ENCODE peak calls at places on chromosomes 5 and 9, in eight cellular contexts. P is astrocyte of the spinal cord; K is activated CD4-positive, alpha-beta T cell treated with anti-CD3 and anti-CD28 coated beads for 48 hours; D is endothelial cell; M is stimulated activated CD4-positive, alpha-beta T cell treated with anti-CD3 and anti-CD28 coated beads, Interleukin-12 subunit alpha, Interleukin-12 subunit beta, amount 100 ng/mL, for 48 hours; X is mucosa of descending colon; Z is NCI-H2029; H is stimulated activated CD8-positive, alpha-beta memory T cell treated with anti-CD3 and anti-CD28 coated beads, Interleukin-15, amount 100 ng/mL, for 1 hour. T is an unnamed sample.

GRCh38 chr9:78882501-78882900 is 585.6 kb downstream of the PSAT1 start:
- DNase-seq in P (no peak), K (no peak), D (no peak), M (no peak), X (no peak), Z (no peak), H (no peak), T (no peak)

GRCh38 chr9:89475891-89476440 is 21.9 kb downstream of the SEMA4D start:
- DNase-seq in P (no peak), K (no peak), D (no peak), M (no peak), X (no peak), Z (no peak), H (no peak), T (no peak)

GRCh38 chr5:172705576-172706084 is 64.6 kb downstream of the NEURL1B start:
- DNase-seq in P (no peak), K (no peak), D (no peak), M (no peak), X (no peak), Z (no peak), H (no peak), T (no peak)

GRCh38 chr9:137818286-137818685 is 59.3 kb upstream of the CACNA1B start:
- DNase-seq in P (no peak), K (no peak), D (no peak), M (no peak), X (no peak), Z (no peak), H (no peak), T (no peak)

GRCh38 chr5:132215329-132215728 is 12.3 kb downstream of the P4HA2 start:
- DNase-seq in P (peak; percentile 98), K (no peak), D (no peak), M (no peak), X (peak; percentile 78), Z (peak; percentile 66), H (no peak), T (no peak)

GRCh38 chr5:123036391-123037103 is at the start of gene PPIC:
- DNase-seq in P (peak; percentile 81), K (peak; percentile 26), D (peak; percentile 79), M (no peak), X (peak; percentile 94), Z (peak; percentile 45), H (no peak), T (no peak)

GRCh38 chr5:71586052-71586940 is 844 bp upstream of the MCCC2 start:
- DNase-seq in P (no peak), K (no peak), D (no peak), M (no peak), X (no peak), Z (peak; percentile 86), H (no peak), T (no peak)

GRCh38 chr5:131109540-131110255 is 55.4 kb downstream of the HINT1 start:
- DNase-seq in P (peak; percentile 50), K (peak; percentile 22), D (peak; percentile 47), M (peak; percentile 41), X (no peak), Z (no peak), H (no peak), T (peak; percentile 5)

GRCh38 chr5:172875372-172876279 is 41.6 kb downstream of the ERGIC1 start:
- DNase-seq in P (no peak), K (no peak), D (no peak), M (no peak), X (no peak), Z (no peak), H (no peak), T (no peak)

GRCh38 chr9:18499987-18500386 is 26.0 kb downstream of the ADAMTSL1 start:
- DNase-seq in P (no peak), K (no peak), D (no peak), M (no peak), X (no peak), Z (peak; percentile 43), H (no peak), T (no peak)

GRCh38 chr5:82257729-82258128 is 20.4 kb downstream of the RPS23 start:
- DNase-seq in P (no peak), K (no peak), D (no peak), M (no peak), X (no peak), Z (no peak), H (no peak), T (no peak)

GRCh38 chr9:127047971-127048370 is 74.5 kb downstream of the ANGPTL2 start:
- DNase-seq in P (no peak), K (no peak), D (no peak), M (no peak), X (no peak), Z (no peak), H (no peak), T (no peak)

GRCh38 chr5:14503681-14504331 is 77.8 kb upstream of the OTULINL start:
- DNase-seq in P (no peak), K (no peak), D (no peak), M (no peak), X (no peak), Z (no peak), H (no peak), T (no peak)